ENCODE peak calls at places on chromosomes 4 and X, in seven cellular contexts. M, U, V, I, C, Y and J are unnamed samples.

GRCh38 chrX:6225307-6226052 is 3.2 kb downstream of the NLGN4X start:
- DNase-seq in V (no peak), U (no peak), I (no peak), M (no peak), C (no peak), Y (no peak), J (no peak)

GRCh38 chr4:61924131-61924530 is 724.0 kb downstream of the ADGRL3 start:
- DNase-seq in C (no peak), M (no peak), Y (no peak), I (no peak), U (no peak), V (no peak), J (no peak)

GRCh38 chr4:55186123-55186522 is 60.7 kb upstream of the KDR start:
- DNase-seq in Y (no peak), C (no peak), U (no peak), I (no peak), V (no peak), M (no peak), J (no peak)

GRCh38 chrX:16587776-16588175 is 62.2 kb upstream of the S100G start:
- DNase-seq in U (no peak), V (no peak), C (no peak), M (no peak), Y (no peak), I (no peak), J (no peak)

GRCh38 chr4:125961626-125962025 is 646.9 kb downstream of the FAT4 start:
- DNase-seq in I (no peak), Y (no peak), U (no peak), C (no peak), M (no peak), V (no peak), J (no peak)

GRCh38 chrX:53223955-53224859 is 800 bp downstream of the KDM5C start:
- DNase-seq in C (peak), U (peak), I (no peak), V (no peak), Y (peak), M (no peak), J (peak)

GRCh38 chrX:115233497-115234219 is at the start of gene LRCH2:
- DNase-seq in M (peak), I (peak), C (no peak), Y (peak), U (no peak), V (no peak), J (peak)

GRCh38 chrX:18490816-18491215 is 65.4 kb downstream of the CDKL5 start:
- DNase-seq in M (no peak), U (no peak), C (no peak), I (no peak), Y (no peak), V (no peak), J (no peak)

GRCh38 chrX:119573840-119574393 is 446 bp upstream of the UBE2A start:
- DNase-seq in U (peak), C (no peak), Y (peak), I (peak), M (no peak), V (no peak), J (no peak)

GRCh38 chr4:163484906-163485305 is 9.6 kb upstream of the TMA16 start:
- DNase-seq in I (peak), C (peak), M (no peak), U (peak), Y (peak), V (peak), J (peak)

GRCh38 chrX:1853916-1854315 is 239.1 kb downstream of the ASMT start:
- DNase-seq in Y (no peak), U (no peak), I (no peak), V (no peak), M (no peak), C (no peak), J (no peak)

GRCh38 chrX:130539721-130540321 is 138.0 kb downstream of the RBMX2 start:
- DNase-seq in U (peak), M (no peak), C (peak), Y (peak), I (peak), V (peak), J (peak)